ENCODE peak calls at places on chromosome 3, in nine cellular contexts. B, R, V, G, J, S, W, A and T are unnamed samples.

GRCh38 chr3:141049681-141050080 is 1.5 kb upstream of the SPSB4 start:
- DNase-seq in B (no peak), A (no peak), V (no peak), S (peak), W (no peak), R (peak), G (no peak), J (no peak), T (no peak)

GRCh38 chr3:44721231-44722102 is 8.0 kb upstream of the ZNF501 start:
- DNase-seq in A (no peak), S (peak), G (no peak), B (no peak), V (peak), R (peak), J (no peak), W (no peak), T (peak)

GRCh38 chr3:59191651-59192050 is 141.8 kb upstream of the CFAP20DC start:
- DNase-seq in J (no peak), S (no peak), G (no peak), A (no peak), V (no peak), B (no peak), R (no peak), W (no peak), T (no peak)

GRCh38 chr3:58577269-58577821 is at the start of gene FAM107A:
- DNase-seq in G (peak), W (peak), R (peak), S (peak), V (no peak), A (no peak), B (peak), J (no peak), T (peak)

GRCh38 chr3:78666458-78666800 is 1101.4 kb downstream of the ROBO1 start:
- DNase-seq in A (no peak), G (no peak), B (no peak), W (no peak), J (no peak), V (no peak), S (peak), R (peak), T (no peak)

GRCh38 chr3:101036213-101036618 is 43.0 kb upstream of the ABI3BP start:
- DNase-seq in A (no peak), B (peak), S (peak), W (no peak), R (peak), J (peak), G (peak), V (no peak), T (peak)

GRCh38 chr3:24138876-24139256 is 193.8 kb downstream of the NR1D2 start:
- DNase-seq in S (no peak), R (no peak), V (no peak), J (no peak), G (no peak), A (no peak), B (no peak), W (no peak), T (no peak)

GRCh38 chr3:97815149-97815917 is 6.5 kb upstream of the CRYBG3 start:
- DNase-seq in J (no peak), G (no peak), B (peak), V (no peak), W (no peak), R (no peak), A (no peak), S (no peak), T (no peak)

GRCh38 chr3:134406331-134407246 is 32.3 kb upstream of the AMOTL2 start:
- DNase-seq in R (no peak), B (no peak), V (no peak), G (no peak), J (peak), W (peak), A (no peak), S (no peak), T (no peak)

GRCh38 chr3:39166134-39166710 is 12.8 kb upstream of the CSRNP1 start:
- DNase-seq in R (peak), V (no peak), A (no peak), S (peak), W (no peak), G (no peak), J (no peak), B (no peak), T (peak)

GRCh38 chr3:179321585-179322322 is 1.1 kb upstream of the ZNF639 start:
- DNase-seq in W (peak), V (no peak), B (peak), R (peak), S (peak), A (no peak), G (no peak), J (no peak), T (peak)

GRCh38 chr3:164377466-164377865 is 700.8 kb downstream of the SI start:
- DNase-seq in J (no peak), W (no peak), S (no peak), B (no peak), G (no peak), R (no peak), A (no peak), V (no peak), T (peak)

GRCh38 chr3:136787226-136787793 is 31.6 kb upstream of the SLC35G2 start:
- DNase-seq in B (peak), S (peak), R (no peak), V (no peak), J (no peak), G (no peak), W (peak), A (no peak), T (peak)

GRCh38 chr3:160368804-160369203 is 30.2 kb downstream of the IFT80 start:
- DNase-seq in G (no peak), S (no peak), W (no peak), J (no peak), R (no peak), B (no peak), A (no peak), V (peak), T (no peak)

DNA sequence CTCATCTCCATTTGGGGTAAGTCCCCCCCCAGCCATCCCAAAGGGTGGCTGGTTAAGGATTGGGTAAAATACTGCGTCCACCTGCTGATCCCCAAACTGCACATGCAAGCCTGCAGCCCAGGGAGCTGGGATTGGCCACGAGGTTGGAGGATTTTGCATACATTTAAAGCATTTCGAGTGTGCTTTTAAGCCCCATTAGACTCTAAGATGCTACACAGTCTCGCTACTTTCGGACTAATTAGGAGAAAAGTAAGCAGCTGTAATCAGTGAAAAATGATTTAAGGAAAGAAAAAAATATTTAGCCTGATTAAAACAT is 23.9 kb downstream of the SLC6A6 start:
- DNase-seq in B (no peak), W (no peak), R (no peak), J (no peak), A (no peak), V (no peak), G (no peak), S (no peak), T (no peak)
- H3K4me3 ChIP-seq in B (no peak), W (no peak), R (no peak), J (no peak), A (no peak), V (no peak), G (no peak), S (no peak), T (no peak)

GRCh38 chr3:182732232-182733015 is 60.9 kb upstream of the ATP11B start:
- DNase-seq in B (no peak), J (no peak), R (no peak), S (no peak), G (no peak), V (no peak), W (no peak), A (no peak), T (no peak)

GRCh38 chr3:182729903-182730674 is 63.2 kb upstream of the ATP11B start:
- DNase-seq in V (no peak), G (no peak), S (no peak), B (no peak), J (no peak), A (no peak), R (no peak), W (no peak), T (no peak)

GRCh38 chr3:182731764-182732163 is 61.5 kb upstream of the ATP11B start:
- DNase-seq in V (no peak), B (no peak), A (no peak), S (no peak), J (no peak), W (no peak), G (no peak), R (no peak), T (no peak)

GRCh38 chr3:182728248-182728647 is 65.1 kb upstream of the ATP11B start:
- DNase-seq in S (no peak), J (no peak), G (no peak), A (no peak), R (no peak), V (no peak), B (no peak), W (no peak), T (no peak)

GRCh38 chr3:182730675-182731042 is 62.6 kb upstream of the ATP11B start:
- DNase-seq in S (no peak), V (no peak), B (no peak), G (no peak), A (no peak), W (no peak), R (no peak), J (no peak), T (no peak)
- H3K4me3 ChIP-seq in S (no peak), V (no peak), B (no peak), G (no peak), A (no peak), W (no peak), R (no peak), J (no peak), T (no peak)

GRCh38 chr3:12810963-12811362 is 14.5 kb downstream of the CAND2 start:
- DNase-seq in B (no peak), V (no peak), S (no peak), W (no peak), J (no peak), G (no peak), A (no peak), R (no peak), T (no peak)
- H3K4me3 ChIP-seq in B (no peak), V (no peak), S (no peak), W (no peak), J (no peak), G (no peak), A (peak), R (no peak), T (no peak)

GRCh38 chr3:42032693-42033349 is 58.3 kb upstream of the TRAK1 start:
- DNase-seq in B (peak), S (peak), J (peak), G (peak), W (peak), A (no peak), V (no peak), R (peak), T (peak)
- H3K4me3 ChIP-seq in B (no peak), S (no peak), J (no peak), G (no peak), W (no peak), A (no peak), V (no peak), R (no peak), T (peak)

GRCh38 chr3:54939591-54940300 is 11.9 kb upstream of the LRTM1 start:
- DNase-seq in W (no peak), R (no peak), B (no peak), S (peak), G (no peak), J (no peak), A (no peak), V (no peak), T (no peak)
- H3K4me3 ChIP-seq in W (no peak), R (no peak), B (no peak), S (no peak), G (no peak), J (no peak), A (no peak), V (no peak), T (no peak)

GRCh38 chr3:185959609-185960517 is 22.0 kb upstream of the TRA2B start:
- DNase-seq in J (no peak), B (peak), W (peak), R (peak), A (no peak), G (no peak), S (peak), V (peak), T (peak)
- H3K4me3 ChIP-seq in J (peak), B (peak), W (no peak), R (peak), A (peak), G (no peak), S (no peak), V (no peak), T (no peak)